ENCODE peak calls at places on chromosomes 11 and 22, in six cellular contexts. W, P, H, A, X and Q are unnamed samples.

GRCh38 chr11:78735711-78736110 is 161.0 kb upstream of the NARS2 start:
- DNase-seq in W (no peak), P (no peak), H (no peak), A (no peak), X (no peak), Q (no peak)

GRCh38 chr11:109785714-109786113 is 307.5 kb upstream of the ZC3H12C start:
- DNase-seq in W (no peak), P (no peak), H (no peak), A (peak), X (no peak), Q (peak)

GRCh38 chr11:20388096-20389055 is 860 bp downstream of the PRMT3 start:
- DNase-seq in W (no peak), P (no peak), H (no peak), A (no peak), X (no peak), Q (peak)

GRCh38 chr11:69394902-69395690 is 86.4 kb upstream of the LINC01488 start:
- DNase-seq in W (no peak), P (no peak), H (no peak), A (no peak), X (no peak), Q (no peak)

GRCh38 chr11:134759855-134760254 is 347.8 kb upstream of the B3GAT1 start:
- DNase-seq in W (no peak), P (no peak), H (no peak), A (no peak), X (no peak), Q (no peak)

GRCh38 chr11:10021563-10021962 is 272.5 kb downstream of the SBF2 start:
- DNase-seq in W (no peak), P (no peak), H (no peak), A (no peak), X (no peak), Q (no peak)

GRCh38 chr22:23500508-23501208 is 79.4 kb downstream of the IGLL1 start:
- DNase-seq in W (no peak), P (no peak), H (no peak), A (no peak), X (no peak), Q (no peak)

GRCh38 chr11:123546515-123546914 is 107.9 kb downstream of the SCN3B start:
- DNase-seq in W (no peak), P (no peak), H (no peak), A (peak), X (no peak), Q (no peak)

GRCh38 chr11:116225236-116225635 is 547.6 kb downstream of the BUD13 start:
- DNase-seq in W (no peak), P (no peak), H (no peak), A (no peak), X (no peak), Q (no peak)

GRCh38 chr11:17604913-17605230 is 57.8 kb downstream of the OTOG start:
- DNase-seq in W (no peak), P (no peak), H (no peak), A (no peak), X (no peak), Q (no peak)

GRCh38 chr11:128291835-128292234 is 295.5 kb downstream of the ETS1 start:
- DNase-seq in W (no peak), P (no peak), H (no peak), A (no peak), X (no peak), Q (no peak)

GRCh38 chr11:107999759-108000455 is 8.8 kb upstream of the CUL5 start:
- DNase-seq in W (no peak), P (no peak), H (no peak), A (peak), X (no peak), Q (peak)

GRCh38 chr11:67372993-67373915 is at the start of gene CLCF1:
- DNase-seq in W (peak), P (peak), H (peak), A (peak), X (peak), Q (peak)

GRCh38 chr11:68999093-68999747 is 13.8 kb downstream of the MRGPRF start:
- DNase-seq in W (no peak), P (no peak), H (no peak), A (no peak), X (no peak), Q (no peak)

GRCh38 chr11:122661182-122661945 is 5.8 kb downstream of the UBASH3B start:
- DNase-seq in W (no peak), P (no peak), H (no peak), A (peak), X (no peak), Q (no peak)

GRCh38 chr11:18324381-18324780 is 2.0 kb downstream of the GTF2H1 start:
- DNase-seq in W (no peak), P (no peak), H (no peak), A (no peak), X (no peak), Q (peak)

GRCh38 chr11:19828382-19829108 is 115.9 kb downstream of the NAV2 start:
- DNase-seq in W (no peak), P (no peak), H (no peak), A (no peak), X (no peak), Q (peak)

GRCh38 chr22:22030493-22031182 is 48.1 kb upstream of the TOP3B start:
- DNase-seq in W (no peak), P (no peak), H (peak), A (peak), X (no peak), Q (peak)

GRCh38 chr11:1927151-1928037 is 7.9 kb downstream of the TNNT3 start:
- DNase-seq in W (no peak), P (peak), H (no peak), A (no peak), X (no peak), Q (no peak)

GRCh38 chr11:23423119-23423518 is 562.8 kb upstream of the CCDC179 start:
- DNase-seq in W (no peak), P (no peak), H (no peak), A (peak), X (no peak), Q (no peak)

GRCh38 chr11:134330611-134331564 is 900 bp upstream of the GLB1L2 start:
- DNase-seq in W (no peak), P (no peak), H (no peak), A (no peak), X (no peak), Q (no peak)

GRCh38 chr11:117159892-117160291 is 15.8 kb downstream of the PAFAH1B2 start:
- DNase-seq in W (no peak), P (no peak), H (no peak), A (no peak), X (no peak), Q (no peak)

GRCh38 chr11:70078095-70078795 is at the start of gene ANO1:
- DNase-seq in W (peak), P (no peak), H (peak), A (peak), X (no peak), Q (no peak)

GRCh38 chr22:19789406-19789805 is 28.8 kb downstream of the TBX1 start:
- DNase-seq in W (no peak), P (no peak), H (no peak), A (no peak), X (no peak), Q (no peak)

GRCh38 chr11:116420770-116421528 is 351.8 kb downstream of the BUD13 start:
- DNase-seq in W (no peak), P (no peak), H (no peak), A (no peak), X (no peak), Q (no peak)

GRCh38 chr22:29702931-29703594 is 16.7 kb upstream of the CABP7 start:
- DNase-seq in W (no peak), P (peak), H (peak), A (no peak), X (no peak), Q (peak)

GRCh38 chr22:36332623-36333331 is 55.0 kb downstream of the MYH9 start:
- DNase-seq in W (no peak), P (no peak), H (no peak), A (peak), X (peak), Q (peak)

GRCh38 chr11:123640677-123641494 is 13.5 kb downstream of the SCN3B start:
- DNase-seq in W (no peak), P (peak), H (peak), A (peak), X (peak), Q (peak)

GRCh38 chr11:128790200-128790599 is 76.9 kb downstream of the KCNJ1 start:
- DNase-seq in W (no peak), P (peak), H (peak), A (peak), X (peak), Q (no peak)

GRCh38 chr11:122758974-122759373 is 79.3 kb upstream of the CRTAM start:
- DNase-seq in W (no peak), P (no peak), H (no peak), A (peak), X (no peak), Q (no peak)

GRCh38 chr11:66956689-66957290 is 1.4 kb downstream of the PC start:
- DNase-seq in W (no peak), P (peak), H (no peak), A (peak), X (no peak), Q (no peak)

GRCh38 chr22:22576244-22576988 is 17.4 kb upstream of the PRAME start:
- DNase-seq in W (no peak), P (peak), H (peak), A (peak), X (peak), Q (peak)

GRCh38 chr11:35857922-35858321 is 85.9 kb upstream of the LDLRAD3 start:
- DNase-seq in W (no peak), P (no peak), H (no peak), A (no peak), X (no peak), Q (no peak)

GRCh38 chr11:117199061-117199915 is at the start of gene TAGLN:
- DNase-seq in W (peak), P (peak), H (peak), A (peak), X (no peak), Q (no peak)

GRCh38 chr11:1049431-1049891 is 12.9 kb upstream of the MUC6 start:
- DNase-seq in W (no peak), P (peak), H (no peak), A (no peak), X (peak), Q (no peak)

GRCh38 chr11:111676878-111677585 is 74.8 kb downstream of the SIK2 start:
- DNase-seq in W (no peak), P (no peak), H (no peak), A (peak), X (no peak), Q (no peak)

GRCh38 chr11:26084313-26084712 is 247.6 kb upstream of the ANO3 start:
- DNase-seq in W (no peak), P (no peak), H (no peak), A (no peak), X (no peak), Q (no peak)

GRCh38 chr11:119338946-119339580 is 1.6 kb downstream of the C1QTNF5 start:
- DNase-seq in W (no peak), P (peak), H (no peak), A (no peak), X (no peak), Q (no peak)

DNA sequence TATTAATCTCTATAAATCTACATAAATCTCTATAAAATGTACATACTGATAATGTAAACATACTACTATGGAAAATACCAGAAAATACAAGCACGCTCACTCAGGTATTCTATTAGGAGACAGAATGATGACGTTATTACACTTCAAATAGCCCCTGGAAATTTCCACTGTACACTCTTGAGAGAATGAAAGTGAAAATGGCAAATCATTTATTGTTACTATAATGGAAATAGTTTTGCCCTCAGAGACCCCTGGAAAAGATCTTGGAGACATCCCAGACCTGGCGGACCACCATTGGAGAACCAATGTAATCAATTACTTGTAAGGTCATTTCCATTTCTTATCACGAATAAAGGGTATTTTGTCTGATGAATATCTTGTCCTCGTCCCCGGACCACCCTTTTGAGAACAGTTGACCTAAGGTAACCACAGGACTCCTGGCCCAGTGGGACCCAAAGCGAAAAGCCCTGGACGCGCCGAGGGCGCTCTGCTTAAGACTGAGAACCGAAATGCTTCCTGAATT is 509 bp upstream of the PRRG4 start:
- DNase-seq in W (no peak), P (no peak), H (no peak), A (no peak), X (no peak), Q (peak)
- TF ChIP-seq CTCF in W (no peak), P (no peak), H (no peak), A (no peak), X (no peak), Q (no peak)

GRCh38 chr11:95339554-95339953 is 108.6 kb upstream of the SESN3 start:
- DNase-seq in W (no peak), P (no peak), H (no peak), A (no peak), X (no peak), Q (peak)

GRCh38 chr11:95337175-95337957 is 106.4 kb upstream of the SESN3 start:
- DNase-seq in W (peak), P (peak), H (peak), A (peak), X (no peak), Q (peak)

GRCh38 chr11:95337972-95338429 is 107.0 kb upstream of the SESN3 start:
- DNase-seq in W (no peak), P (no peak), H (no peak), A (no peak), X (no peak), Q (no peak)

GRCh38 chr11:95335989-95336388 is 105.0 kb upstream of the SESN3 start:
- DNase-seq in W (no peak), P (no peak), H (no peak), A (no peak), X (no peak), Q (no peak)

DNA sequence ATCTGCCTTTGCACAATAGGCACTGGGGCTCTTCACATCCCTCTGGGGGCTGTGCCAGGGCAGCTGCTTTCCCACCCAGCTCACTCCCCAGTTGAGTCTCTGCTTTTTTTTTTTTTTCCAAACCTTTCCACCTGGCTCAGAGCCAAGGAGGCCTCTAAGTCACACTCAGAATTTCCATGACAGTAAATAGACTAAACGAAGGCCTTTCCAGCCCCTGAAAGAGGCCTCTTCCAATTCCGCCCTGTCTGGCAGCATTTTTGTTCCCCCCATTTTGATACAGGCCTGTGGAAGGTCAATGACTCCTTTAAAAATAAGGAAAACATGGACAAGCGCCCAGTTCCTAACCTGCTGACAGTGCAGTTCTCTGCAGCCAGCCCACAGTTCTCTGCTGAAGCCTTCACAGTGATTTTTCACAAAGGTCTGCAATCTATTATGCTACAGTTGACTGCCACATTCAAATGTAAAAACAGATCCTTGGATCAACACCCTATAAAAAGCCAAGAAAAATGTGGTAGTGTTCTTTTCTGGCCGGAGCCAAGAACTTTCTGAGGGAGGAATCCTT is 107.5 kb upstream of the SESN3 start:
- DNase-seq in W (peak), P (peak), H (peak), A (peak), X (peak), Q (no peak)
- H3K4me3 ChIP-seq in W (no peak), P (no peak), H (no peak), A (no peak), X (no peak), Q (no peak)

GRCh38 chr22:27317156-27317555 is 484.4 kb downstream of the MN1 start:
- DNase-seq in W (no peak), P (no peak), H (no peak), A (no peak), X (no peak), Q (no peak)
- TF ChIP-seq CTCF in W (no peak), P (no peak), H (no peak), A (no peak), X (no peak), Q (no peak)

GRCh38 chr22:31347251-31348008 is 1.3 kb upstream of the PATZ1 start:
- DNase-seq in W (peak), P (peak), H (peak), A (peak), X (peak), Q (peak)
- H3K4me3 ChIP-seq in W (peak), P (peak), H (peak), A (peak), X (peak), Q (peak)

GRCh38 chr11:32874144-32874543 is 18.5 kb upstream of the QSER1 start:
- DNase-seq in W (no peak), P (no peak), H (no peak), A (no peak), X (no peak), Q (no peak)

GRCh38 chr11:32870676-32871075 is 21.9 kb upstream of the QSER1 start:
- DNase-seq in W (no peak), P (no peak), H (no peak), A (no peak), X (peak), Q (peak)
- TF ChIP-seq CTCF in W (no peak), P (peak), H (peak), A (peak), X (no peak), Q (peak)

GRCh38 chr22:46535876-46536558 is 1.4 kb downstream of the CELSR1 start:
- DNase-seq in W (no peak), P (no peak), H (peak), A (no peak), X (no peak), Q (no peak)

GRCh38 chr22:46534901-46535630 is 2.4 kb downstream of the CELSR1 start:
- DNase-seq in W (no peak), P (no peak), H (peak), A (no peak), X (no peak), Q (no peak)

GRCh38 chr22:46537946-46538815 is 761 bp upstream of the CELSR1 start:
- DNase-seq in W (no peak), P (no peak), H (peak), A (peak), X (no peak), Q (no peak)

GRCh38 chr22:46537221-46537945 is at the start of gene CELSR1:
- DNase-seq in W (no peak), P (no peak), H (peak), A (peak), X (no peak), Q (no peak)

GRCh38 chr22:46536559-46537220 is 730 bp downstream of the CELSR1 start:
- DNase-seq in W (no peak), P (no peak), H (peak), A (no peak), X (no peak), Q (no peak)
- H3K4me3 ChIP-seq in W (peak), P (peak), H (peak), A (peak), X (no peak), Q (no peak)

GRCh38 chr11:77548552-77549439 is 41.0 kb upstream of the AQP11 start:
- DNase-seq in W (no peak), P (no peak), H (no peak), A (no peak), X (no peak), Q (peak)
- TF ChIP-seq CTCF in W (peak), P (no peak), H (no peak), A (no peak), X (peak), Q (no peak)

DNA sequence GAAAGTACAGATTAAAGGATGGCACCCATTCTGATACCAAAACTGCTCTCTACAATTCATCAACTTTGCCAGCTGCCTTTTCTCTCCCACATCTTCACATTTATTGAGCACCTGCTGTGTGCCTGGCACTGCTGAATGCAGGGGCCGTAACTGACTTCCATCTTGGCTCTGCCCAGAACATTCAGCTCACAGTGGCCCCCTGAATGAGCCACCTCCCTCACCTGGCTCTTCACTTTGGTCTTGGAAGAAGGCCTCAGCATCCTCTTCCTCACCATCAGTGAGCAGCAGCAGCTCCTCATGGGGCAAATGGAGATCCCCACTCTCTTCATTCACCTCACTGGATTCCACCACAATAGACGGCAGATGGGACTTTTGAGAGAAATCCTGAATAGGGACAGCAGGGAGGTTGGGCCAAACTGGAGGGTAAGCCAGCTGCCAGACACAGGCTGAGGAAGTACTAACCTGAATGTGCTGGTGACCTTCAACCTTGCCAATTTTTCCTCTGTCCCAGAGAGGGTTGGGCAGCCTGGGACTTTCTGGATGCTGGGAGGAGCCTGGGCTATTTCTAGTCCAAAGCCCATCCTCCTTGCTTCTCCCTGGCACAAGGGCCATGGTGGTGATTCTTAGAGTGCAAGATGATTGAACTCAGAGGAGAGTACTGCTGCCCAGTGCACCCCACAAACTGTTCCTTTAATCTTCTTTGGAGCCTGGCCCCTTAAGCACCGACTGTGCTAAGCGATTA is 1.9 kb upstream of the UQCC3 start:
- DNase-seq in W (no peak), P (no peak), H (no peak), A (no peak), X (peak), Q (no peak)
- H3K4me3 ChIP-seq in W (no peak), P (no peak), H (no peak), A (no peak), X (no peak), Q (no peak)

GRCh38 chr11:94243571-94244229 is 60.7 kb upstream of the IZUMO1R start:
- DNase-seq in W (no peak), P (no peak), H (no peak), A (peak), X (no peak), Q (no peak)

GRCh38 chr11:94245121-94245520 is 59.3 kb upstream of the IZUMO1R start:
- DNase-seq in W (no peak), P (no peak), H (no peak), A (peak), X (no peak), Q (no peak)

GRCh38 chr11:94241896-94242295 is 62.5 kb upstream of the IZUMO1R start:
- DNase-seq in W (no peak), P (no peak), H (no peak), A (no peak), X (no peak), Q (no peak)
- TF ChIP-seq CTCF in W (no peak), P (no peak), H (no peak), A (no peak), X (no peak), Q (no peak)